ENCODE peak calls at places on chromosome 7, in four cellular contexts. One of them, this sample, is unnamed.

GRCh38 chr7:151954866-151955820 is 1.1 kb upstream of the GALNTL5 start:
- DNase-seq in GM23248: peak; percentile 34
- DNase-seq in fibroblast of lung: no peak
- DNase-seq in astrocyte of the spinal cord: no peak
- DNase-seq in this sample: peak; percentile 91

GRCh38 chr7:16918288-16918895 is 36.6 kb upstream of the AGR3 start:
- DNase-seq in GM23248: peak; percentile 65
- DNase-seq in fibroblast of lung: peak; percentile 30
- DNase-seq in astrocyte of the spinal cord: peak; percentile 74
- DNase-seq in this sample: peak; percentile 61

GRCh38 chr7:73626814-73627213 is 2.5 kb upstream of the MLXIPL start:
- DNase-seq in astrocyte of the spinal cord: no peak
- DNase-seq in fibroblast of lung: no peak
- DNase-seq in GM23248: peak; percentile 78
- DNase-seq in this sample: peak; percentile 52

GRCh38 chr7:105985250-105985649 is 22.2 kb downstream of the CDHR3 start:
- DNase-seq in astrocyte of the spinal cord: no peak
- DNase-seq in GM23248: no peak
- DNase-seq in fibroblast of lung: no peak
- DNase-seq in this sample: no peak

GRCh38 chr7:148905093-148905666 is 21.1 kb upstream of the EZH2 start:
- DNase-seq in GM23248: peak; percentile 10
- DNase-seq in astrocyte of the spinal cord: no peak
- DNase-seq in fibroblast of lung: no peak
- DNase-seq in this sample: no peak

GRCh38 chr7:88299126-88299525 is 7.6 kb downstream of the STEAP4 start:
- DNase-seq in fibroblast of lung: no peak
- DNase-seq in GM23248: no peak
- DNase-seq in astrocyte of the spinal cord: no peak
- DNase-seq in this sample: no peak

GRCh38 chr7:25314729-25315267 is 86.5 kb upstream of the NPVF start:
- DNase-seq in GM23248: peak; percentile 4
- DNase-seq in astrocyte of the spinal cord: no peak
- DNase-seq in fibroblast of lung: no peak
- DNase-seq in this sample: no peak

GRCh38 chr7:20310963-20311742 is 19.5 kb upstream of the ITGB8 start:
- DNase-seq in fibroblast of lung: peak; percentile 60
- DNase-seq in astrocyte of the spinal cord: peak; percentile 79
- DNase-seq in GM23248: peak; percentile 66
- DNase-seq in this sample: peak; percentile 65

GRCh38 chr7:66617295-66617694 is 11.4 kb upstream of the KCTD7 start:
- DNase-seq in fibroblast of lung: no peak
- DNase-seq in astrocyte of the spinal cord: no peak
- DNase-seq in GM23248: no peak
- DNase-seq in this sample: peak; percentile 15

DNA sequence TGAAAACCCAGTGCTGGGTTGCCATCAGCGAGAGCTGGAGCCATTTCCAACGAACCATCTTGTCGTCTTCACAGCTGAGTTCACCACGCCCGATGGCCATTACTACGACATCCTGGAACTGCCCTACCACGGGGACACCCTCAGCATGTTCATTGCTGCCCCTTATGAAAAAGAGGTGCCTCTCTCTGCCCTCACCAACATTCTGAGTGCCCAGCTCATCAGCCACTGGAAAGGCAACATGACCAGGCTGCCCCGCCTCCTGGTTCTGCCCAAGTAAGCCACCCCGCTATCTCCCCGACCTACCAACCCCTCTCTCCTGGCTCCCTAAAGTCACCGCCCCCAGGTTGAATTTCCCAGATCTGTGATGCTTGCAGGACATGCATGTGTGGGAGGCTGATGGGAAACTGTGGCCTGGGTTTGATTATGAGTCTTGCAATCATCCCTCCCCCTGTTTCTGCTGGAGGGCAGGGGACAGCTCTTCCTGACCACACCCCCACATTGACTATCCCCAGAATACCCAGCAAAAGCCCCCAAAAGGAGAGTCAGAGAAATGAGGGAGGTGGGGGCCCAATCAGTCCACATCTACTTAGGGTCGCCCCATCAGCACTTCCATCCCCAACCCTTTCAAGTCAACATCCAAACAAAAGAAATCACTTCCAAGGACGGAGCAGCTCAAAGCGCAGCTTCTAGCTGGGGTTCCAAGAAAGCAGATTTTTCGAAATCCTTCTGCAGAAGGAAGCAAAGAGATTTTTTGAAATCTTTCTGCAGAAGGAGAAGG is 6.9 kb downstream of the SERPINE1 start:
- DNase-seq in astrocyte of the spinal cord: peak; percentile 56
- DNase-seq in fibroblast of lung: peak; percentile 67
- DNase-seq in GM23248: peak; percentile 60
- DNase-seq in this sample: peak; percentile 78
- H3K4me3 ChIP-seq in astrocyte of the spinal cord: no peak overlapping the region
- H3K4me3 ChIP-seq in fibroblast of lung: no peak overlapping the region
- H3K4me3 ChIP-seq in GM23248: peak overlapping the region; percentile 35
- H3K4me3 ChIP-seq in this sample: no peak overlapping the region

DNA sequence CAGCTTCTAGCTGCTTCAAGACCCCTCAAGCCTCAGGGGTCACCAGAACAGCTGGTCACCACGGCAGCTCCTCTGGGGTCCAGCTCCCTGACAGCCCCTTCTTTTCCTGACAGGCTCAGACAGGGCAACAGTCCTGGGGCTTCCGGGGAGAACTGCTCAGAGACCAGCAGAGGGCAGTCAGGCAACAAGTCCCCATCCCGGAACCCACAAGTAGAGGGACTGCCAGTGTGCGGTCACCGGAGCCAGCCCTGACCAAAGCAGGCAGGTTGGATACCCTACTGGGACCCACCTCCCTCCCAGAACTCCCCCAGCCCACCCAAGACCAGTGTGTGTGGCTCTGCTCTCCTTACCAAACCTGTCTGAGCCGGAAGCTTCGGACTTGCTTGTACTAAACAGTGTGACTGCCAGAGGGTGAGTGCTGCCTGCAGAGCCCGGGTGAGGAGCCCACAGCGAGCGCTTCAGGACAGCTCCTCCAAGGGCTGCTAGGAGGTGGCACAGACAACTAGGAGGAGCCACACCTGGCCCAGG is 40.3 kb downstream of the YKT6 start:
- DNase-seq in astrocyte of the spinal cord: peak; percentile 75
- DNase-seq in GM23248: peak; percentile 94
- DNase-seq in fibroblast of lung: peak; percentile 63
- DNase-seq in this sample: peak; percentile 82
- H3K4me3 ChIP-seq in astrocyte of the spinal cord: no peak overlapping the region
- H3K4me3 ChIP-seq in GM23248: peak overlapping the region; percentile 52
- H3K4me3 ChIP-seq in fibroblast of lung: no peak overlapping the region
- H3K4me3 ChIP-seq in this sample: peak overlapping the region; percentile 5

DNA sequence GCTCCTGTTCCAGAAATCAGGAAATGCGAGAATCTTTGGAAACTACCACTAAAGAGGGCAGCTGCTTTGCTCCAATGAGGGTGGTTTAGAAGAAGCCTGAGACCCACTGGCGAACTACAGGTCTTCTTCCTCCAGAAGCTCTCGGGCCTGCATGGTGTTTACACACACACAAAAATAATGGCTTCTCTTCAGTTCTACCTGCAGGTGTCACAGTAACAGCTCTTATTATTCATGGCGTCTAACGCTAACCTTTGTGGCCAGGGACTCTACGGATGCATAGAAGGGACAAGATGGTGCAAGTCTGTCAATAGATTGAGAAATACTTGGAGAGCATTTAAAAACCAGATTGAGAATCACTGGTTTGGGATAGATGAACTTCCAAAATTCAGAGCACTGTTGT is 22.4 kb downstream of the GPR141 start:
- DNase-seq in GM23248: no peak
- DNase-seq in astrocyte of the spinal cord: no peak
- DNase-seq in fibroblast of lung: no peak
- DNase-seq in this sample: no peak
- H3K4me3 ChIP-seq in GM23248: no peak overlapping the region
- H3K4me3 ChIP-seq in astrocyte of the spinal cord: no peak overlapping the region
- H3K4me3 ChIP-seq in fibroblast of lung: no peak overlapping the region
- H3K4me3 ChIP-seq in this sample: no peak overlapping the region

DNA sequence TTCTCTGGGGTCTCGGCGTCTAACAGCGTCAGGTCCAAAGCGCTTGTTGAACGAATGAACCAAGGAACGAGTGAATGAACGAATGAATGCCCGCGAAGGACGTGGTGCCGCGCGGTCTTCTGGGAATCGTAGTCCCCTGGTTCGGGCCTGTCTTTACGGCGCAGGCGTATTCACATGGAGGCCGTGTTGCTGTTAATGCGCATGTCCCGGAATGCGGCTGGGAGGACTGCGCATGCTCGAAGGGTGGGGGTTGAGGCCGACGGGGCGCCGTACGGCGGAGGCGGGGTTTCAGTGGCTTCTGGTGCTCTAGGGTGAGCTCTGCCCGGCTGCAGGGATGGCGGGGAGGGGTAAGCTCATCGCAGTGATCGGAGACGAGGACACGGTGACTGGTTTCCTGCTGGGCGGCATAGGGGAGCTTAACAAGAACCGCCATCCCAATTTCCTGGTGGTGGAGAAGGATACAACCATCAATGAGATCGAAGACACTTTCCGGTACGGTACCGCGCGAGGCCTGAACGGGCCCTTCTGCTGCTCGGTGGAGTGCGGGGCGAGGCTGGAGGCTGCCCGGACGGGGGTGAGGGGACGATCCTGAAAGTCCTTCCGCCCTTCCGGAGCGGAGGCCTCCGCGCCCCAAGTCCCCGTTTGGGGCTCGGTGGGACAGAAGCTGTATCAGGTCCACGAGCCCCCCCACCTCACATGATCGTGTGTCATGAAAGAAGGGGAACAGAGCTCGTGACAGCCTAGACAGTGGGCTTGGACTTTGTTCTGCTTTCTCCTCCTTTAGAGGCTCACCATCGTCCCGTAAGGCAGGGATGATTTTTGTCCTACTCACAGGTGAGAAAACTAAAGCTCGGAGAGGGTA is at the start of gene ATP6V1F:
- DNase-seq in GM23248: peak; percentile 98
- DNase-seq in astrocyte of the spinal cord: peak; percentile 97
- DNase-seq in fibroblast of lung: peak; percentile 94
- DNase-seq in this sample: peak; percentile 96
- H3K4me3 ChIP-seq in GM23248: peak within 1 kb of the TSS; percentile 90
- H3K4me3 ChIP-seq in astrocyte of the spinal cord: peak within 1 kb of the TSS; percentile 72
- H3K4me3 ChIP-seq in fibroblast of lung: peak within 1 kb of the TSS; percentile 91
- H3K4me3 ChIP-seq in this sample: peak within 1 kb of the TSS; percentile 96

GRCh38 chr7:14974688-14975087 is 72.1 kb upstream of the DGKB start:
- DNase-seq in astrocyte of the spinal cord: no peak
- DNase-seq in GM23248: no peak
- DNase-seq in fibroblast of lung: no peak
- DNase-seq in this sample: no peak

GRCh38 chr7:14978687-14979086 is 76.1 kb upstream of the DGKB start:
- DNase-seq in astrocyte of the spinal cord: no peak
- DNase-seq in GM23248: no peak
- DNase-seq in fibroblast of lung: no peak
- DNase-seq in this sample: no peak

GRCh38 chr7:14973712-14974428 is 71.3 kb upstream of the DGKB start:
- DNase-seq in fibroblast of lung: no peak
- DNase-seq in astrocyte of the spinal cord: peak; percentile 6
- DNase-seq in GM23248: peak; percentile 14
- DNase-seq in this sample: peak; percentile 8
- H3K4me3 ChIP-seq in fibroblast of lung: no peak overlapping the region
- H3K4me3 ChIP-seq in astrocyte of the spinal cord: no peak overlapping the region
- H3K4me3 ChIP-seq in GM23248: no peak overlapping the region
- H3K4me3 ChIP-seq in this sample: no peak overlapping the region

DNA sequence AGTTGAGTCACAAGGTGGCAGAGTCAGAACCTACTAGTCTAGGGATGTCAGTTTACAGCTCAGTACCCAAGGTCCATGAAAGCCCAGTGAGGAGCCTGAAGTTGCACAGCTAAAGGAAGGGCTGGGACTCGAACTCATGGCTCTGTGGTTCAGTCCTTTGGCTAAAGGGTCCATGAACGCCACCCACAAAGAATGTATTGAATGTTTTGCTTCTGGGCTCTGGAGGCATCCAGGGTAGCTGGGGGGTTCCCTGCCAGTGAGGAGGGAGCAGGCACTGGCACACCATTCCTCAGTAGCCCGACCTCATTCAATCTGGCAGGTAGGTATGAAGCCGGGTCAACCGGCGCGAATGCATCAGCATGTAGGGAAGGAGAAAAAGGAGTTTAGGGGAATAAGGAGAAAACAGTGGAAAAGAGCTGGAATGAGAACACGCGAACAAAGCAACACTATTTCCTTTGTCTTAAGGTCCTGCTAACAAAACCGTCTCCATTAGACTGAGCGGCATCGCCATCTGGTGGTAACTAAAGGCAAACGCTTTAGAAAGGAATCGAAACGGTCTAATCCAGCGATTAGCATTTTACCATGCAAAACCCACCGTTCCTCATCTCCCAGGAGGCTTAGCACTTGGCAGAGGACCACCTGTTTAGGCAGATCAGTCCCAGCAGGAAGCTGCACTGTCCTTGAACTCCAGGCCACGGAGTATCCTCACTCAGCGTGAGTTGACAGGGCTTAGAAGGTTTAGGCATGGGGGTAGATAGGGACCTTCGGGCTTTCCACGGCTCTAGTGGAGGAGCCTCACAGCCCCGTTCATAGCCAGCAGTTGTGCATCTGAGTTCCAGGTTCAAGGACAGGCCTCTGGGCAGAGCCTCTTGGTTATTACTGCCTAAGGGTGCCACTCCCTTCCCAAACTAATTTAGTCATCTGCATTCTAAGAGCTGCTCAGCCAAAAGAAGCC is 122.8 kb downstream of the UBE2H start:
- DNase-seq in fibroblast of lung: peak; percentile 79
- DNase-seq in astrocyte of the spinal cord: peak; percentile 86
- DNase-seq in GM23248: peak; percentile 91
- DNase-seq in this sample: peak; percentile 86
- H3K4me3 ChIP-seq in fibroblast of lung: peak overlapping the region; percentile 38
- H3K4me3 ChIP-seq in astrocyte of the spinal cord: peak overlapping the region; percentile 6
- H3K4me3 ChIP-seq in GM23248: peak overlapping the region; percentile 63
- H3K4me3 ChIP-seq in this sample: no peak overlapping the region

GRCh38 chr7:131130324-131130723 is 197.4 kb upstream of the MKLN1 start:
- DNase-seq in fibroblast of lung: no peak
- DNase-seq in astrocyte of the spinal cord: no peak
- DNase-seq in GM23248: no peak
- DNase-seq in this sample: no peak

GRCh38 chr7:131131746-131132431 is 195.8 kb upstream of the MKLN1 start:
- DNase-seq in fibroblast of lung: no peak
- DNase-seq in astrocyte of the spinal cord: no peak
- DNase-seq in GM23248: peak; percentile 6
- DNase-seq in this sample: no peak

DNA sequence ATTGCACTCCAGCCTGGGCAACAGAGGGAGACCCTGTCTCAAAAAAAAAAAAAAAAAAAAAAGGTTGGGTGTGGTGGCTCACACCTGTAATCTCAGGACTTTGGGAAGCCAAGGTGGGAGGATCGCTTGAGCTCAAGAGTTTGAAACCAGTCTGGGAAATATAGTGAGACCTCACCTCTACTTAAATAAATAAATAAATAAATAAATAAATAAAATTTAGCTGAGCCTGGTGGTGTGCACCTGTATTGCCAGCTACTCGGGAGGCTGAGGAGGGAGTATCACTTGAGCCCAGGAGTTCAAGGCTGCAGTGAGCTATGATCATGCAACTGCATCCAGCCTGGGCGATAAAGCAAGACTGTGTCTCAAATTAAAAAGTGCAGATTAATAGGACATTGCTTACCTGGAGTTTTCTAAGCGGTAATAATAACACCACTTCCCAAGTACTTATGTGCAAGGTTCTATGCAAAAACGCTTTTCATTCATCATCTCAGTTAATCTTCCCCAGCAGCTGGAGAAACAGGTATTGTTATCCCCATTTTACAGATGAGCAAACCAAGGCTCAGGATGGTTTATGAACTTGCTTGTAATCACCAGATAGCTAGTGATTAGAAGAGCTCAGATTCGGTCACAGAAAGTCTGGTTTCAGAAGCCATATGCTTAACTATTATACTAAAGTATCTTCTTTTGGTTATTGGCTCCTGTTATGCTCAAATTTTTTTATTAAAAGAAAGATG is 196.5 kb upstream of the MKLN1 start:
- DNase-seq in GM23248: no peak
- DNase-seq in astrocyte of the spinal cord: no peak
- DNase-seq in fibroblast of lung: no peak
- DNase-seq in this sample: no peak
- H3K4me3 ChIP-seq in GM23248: no peak overlapping the region
- H3K4me3 ChIP-seq in astrocyte of the spinal cord: no peak overlapping the region
- H3K4me3 ChIP-seq in fibroblast of lung: no peak overlapping the region
- H3K4me3 ChIP-seq in this sample: no peak overlapping the region